ENCODE peak calls at places on chromosomes 3 and 15, in seven cellular contexts. One of them, this sample, is unnamed.

GRCh38 chr3:127151992-127152391 is 40.9 kb upstream of the PRR23E start:
- DNase-seq in activated effector memory CD4-positive, alpha-beta T cell treated with anti-CD3 and anti-CD28 coated beads, Interleukin-2, amount 50 U/mL, for 16 hours: no peak
- DNase-seq in HCEC 1CT: peak
- DNase-seq in AG04450: no peak
- DNase-seq in NCI-H345: no peak
- DNase-seq in aorta: no peak
- DNase-seq in suprapubic skin: no peak
- DNase-seq in this sample: no peak

GRCh38 chr3:127254730-127255129 is 33.1 kb downstream of the PRR20G start:
- DNase-seq in activated effector memory CD4-positive, alpha-beta T cell treated with anti-CD3 and anti-CD28 coated beads, Interleukin-2, amount 50 U/mL, for 16 hours: no peak
- DNase-seq in suprapubic skin: no peak
- DNase-seq in aorta: no peak
- DNase-seq in AG04450: no peak
- DNase-seq in NCI-H345: peak
- DNase-seq in HCEC 1CT: no peak
- DNase-seq in this sample: no peak

GRCh38 chr3:127480196-127480933 is 110.2 kb downstream of the TPRA1 start:
- DNase-seq in activated effector memory CD4-positive, alpha-beta T cell treated with anti-CD3 and anti-CD28 coated beads, Interleukin-2, amount 50 U/mL, for 16 hours: peak
- DNase-seq in suprapubic skin: peak
- DNase-seq in NCI-H345: no peak
- DNase-seq in aorta: peak
- DNase-seq in HCEC 1CT: no peak
- DNase-seq in AG04450: no peak
- DNase-seq in this sample: peak

GRCh38 chr3:52843116-52843865 is 8.5 kb upstream of the MUSTN1 start:
- DNase-seq in suprapubic skin: no peak
- DNase-seq in HCEC 1CT: no peak
- DNase-seq in NCI-H345: no peak
- DNase-seq in AG04450: no peak
- DNase-seq in aorta: peak
- DNase-seq in activated effector memory CD4-positive, alpha-beta T cell treated with anti-CD3 and anti-CD28 coated beads, Interleukin-2, amount 50 U/mL, for 16 hours: no peak
- DNase-seq in this sample: no peak

GRCh38 chr15:65796610-65797012 is 4.5 kb upstream of the DENND4A start:
- DNase-seq in NCI-H345: no peak
- DNase-seq in aorta: no peak
- DNase-seq in AG04450: no peak
- DNase-seq in HCEC 1CT: peak
- DNase-seq in activated effector memory CD4-positive, alpha-beta T cell treated with anti-CD3 and anti-CD28 coated beads, Interleukin-2, amount 50 U/mL, for 16 hours: no peak
- DNase-seq in suprapubic skin: no peak
- DNase-seq in this sample: no peak

GRCh38 chr3:71168961-71169411 is 414.5 kb downstream of the FOXP1 start:
- DNase-seq in HCEC 1CT: no peak
- DNase-seq in suprapubic skin: no peak
- DNase-seq in NCI-H345: no peak
- DNase-seq in aorta: no peak
- DNase-seq in AG04450: no peak
- DNase-seq in activated effector memory CD4-positive, alpha-beta T cell treated with anti-CD3 and anti-CD28 coated beads, Interleukin-2, amount 50 U/mL, for 16 hours: no peak
- DNase-seq in this sample: no peak

GRCh38 chr3:5037828-5038227 is 58.6 kb downstream of the BHLHE40 start:
- DNase-seq in AG04450: no peak
- DNase-seq in NCI-H345: no peak
- DNase-seq in suprapubic skin: no peak
- DNase-seq in activated effector memory CD4-positive, alpha-beta T cell treated with anti-CD3 and anti-CD28 coated beads, Interleukin-2, amount 50 U/mL, for 16 hours: no peak
- DNase-seq in HCEC 1CT: no peak
- DNase-seq in aorta: no peak
- DNase-seq in this sample: no peak

GRCh38 chr3:120093119-120093922 is 926 bp downstream of the GSK3B start:
- DNase-seq in suprapubic skin: no peak
- DNase-seq in NCI-H345: no peak
- DNase-seq in aorta: no peak
- DNase-seq in HCEC 1CT: peak
- DNase-seq in AG04450: peak
- DNase-seq in activated effector memory CD4-positive, alpha-beta T cell treated with anti-CD3 and anti-CD28 coated beads, Interleukin-2, amount 50 U/mL, for 16 hours: peak
- DNase-seq in this sample: no peak

GRCh38 chr3:143601738-143602480 is 246.4 kb downstream of the SLC9A9 start:
- DNase-seq in activated effector memory CD4-positive, alpha-beta T cell treated with anti-CD3 and anti-CD28 coated beads, Interleukin-2, amount 50 U/mL, for 16 hours: no peak
- DNase-seq in AG04450: no peak
- DNase-seq in suprapubic skin: no peak
- DNase-seq in aorta: no peak
- DNase-seq in NCI-H345: no peak
- DNase-seq in HCEC 1CT: peak
- DNase-seq in this sample: peak

GRCh38 chr3:120561251-120562045 is 34.7 kb upstream of the NDUFB4 start:
- DNase-seq in HCEC 1CT: peak
- DNase-seq in AG04450: peak
- DNase-seq in activated effector memory CD4-positive, alpha-beta T cell treated with anti-CD3 and anti-CD28 coated beads, Interleukin-2, amount 50 U/mL, for 16 hours: peak
- DNase-seq in NCI-H345: peak
- DNase-seq in suprapubic skin: peak
- DNase-seq in aorta: peak
- DNase-seq in this sample: no peak

GRCh38 chr3:195187609-195188529 is 83.1 kb downstream of the XXYLT1 start:
- DNase-seq in suprapubic skin: no peak
- DNase-seq in aorta: no peak
- DNase-seq in AG04450: no peak
- DNase-seq in activated effector memory CD4-positive, alpha-beta T cell treated with anti-CD3 and anti-CD28 coated beads, Interleukin-2, amount 50 U/mL, for 16 hours: no peak
- DNase-seq in NCI-H345: no peak
- DNase-seq in HCEC 1CT: peak
- DNase-seq in this sample: no peak

GRCh38 chr3:196220991-196221390 is 4.7 kb downstream of the SLC51A start:
- DNase-seq in aorta: no peak
- DNase-seq in AG04450: no peak
- DNase-seq in HCEC 1CT: no peak
- DNase-seq in NCI-H345: no peak
- DNase-seq in activated effector memory CD4-positive, alpha-beta T cell treated with anti-CD3 and anti-CD28 coated beads, Interleukin-2, amount 50 U/mL, for 16 hours: no peak
- DNase-seq in suprapubic skin: no peak
- DNase-seq in this sample: no peak

GRCh38 chr3:59212128-59212764 is 162.4 kb upstream of the CFAP20DC start:
- DNase-seq in AG04450: peak
- DNase-seq in NCI-H345: peak
- DNase-seq in suprapubic skin: no peak
- DNase-seq in aorta: no peak
- DNase-seq in activated effector memory CD4-positive, alpha-beta T cell treated with anti-CD3 and anti-CD28 coated beads, Interleukin-2, amount 50 U/mL, for 16 hours: no peak
- DNase-seq in HCEC 1CT: peak
- DNase-seq in this sample: no peak

GRCh38 chr3:11721114-11721440 is 77.4 kb upstream of the VGLL4 start:
- DNase-seq in suprapubic skin: no peak
- DNase-seq in HCEC 1CT: no peak
- DNase-seq in NCI-H345: no peak
- DNase-seq in AG04450: no peak
- DNase-seq in activated effector memory CD4-positive, alpha-beta T cell treated with anti-CD3 and anti-CD28 coated beads, Interleukin-2, amount 50 U/mL, for 16 hours: no peak
- DNase-seq in aorta: no peak
- DNase-seq in this sample: no peak

GRCh38 chr3:1953519-1953918 is 145.1 kb upstream of the CNTN4 start:
- DNase-seq in suprapubic skin: no peak
- DNase-seq in activated effector memory CD4-positive, alpha-beta T cell treated with anti-CD3 and anti-CD28 coated beads, Interleukin-2, amount 50 U/mL, for 16 hours: no peak
- DNase-seq in NCI-H345: no peak
- DNase-seq in aorta: no peak
- DNase-seq in AG04450: no peak
- DNase-seq in HCEC 1CT: no peak
- DNase-seq in this sample: no peak

GRCh38 chr15:33242165-33242564 is 47.7 kb upstream of the FMN1 start:
- DNase-seq in AG04450: no peak
- DNase-seq in HCEC 1CT: peak
- DNase-seq in NCI-H345: peak
- DNase-seq in aorta: no peak
- DNase-seq in suprapubic skin: no peak
- DNase-seq in activated effector memory CD4-positive, alpha-beta T cell treated with anti-CD3 and anti-CD28 coated beads, Interleukin-2, amount 50 U/mL, for 16 hours: no peak
- DNase-seq in this sample: peak

GRCh38 chr3:152399374-152399773 is 130.6 kb downstream of the MBNL1 start:
- DNase-seq in NCI-H345: no peak
- DNase-seq in suprapubic skin: no peak
- DNase-seq in aorta: no peak
- DNase-seq in AG04450: no peak
- DNase-seq in HCEC 1CT: peak
- DNase-seq in activated effector memory CD4-positive, alpha-beta T cell treated with anti-CD3 and anti-CD28 coated beads, Interleukin-2, amount 50 U/mL, for 16 hours: no peak
- DNase-seq in this sample: no peak

GRCh38 chr15:41501191-41501917 is 7.7 kb downstream of the ITPKA start:
- DNase-seq in HCEC 1CT: no peak
- DNase-seq in activated effector memory CD4-positive, alpha-beta T cell treated with anti-CD3 and anti-CD28 coated beads, Interleukin-2, amount 50 U/mL, for 16 hours: peak
- DNase-seq in AG04450: no peak
- DNase-seq in suprapubic skin: no peak
- DNase-seq in NCI-H345: no peak
- DNase-seq in aorta: no peak
- DNase-seq in this sample: no peak

GRCh38 chr15:82129769-82130168 is 84.0 kb upstream of the MEX3B start:
- DNase-seq in activated effector memory CD4-positive, alpha-beta T cell treated with anti-CD3 and anti-CD28 coated beads, Interleukin-2, amount 50 U/mL, for 16 hours: no peak
- DNase-seq in NCI-H345: no peak
- DNase-seq in AG04450: peak
- DNase-seq in HCEC 1CT: peak
- DNase-seq in suprapubic skin: no peak
- DNase-seq in aorta: no peak
- DNase-seq in this sample: no peak

This sample was measured in RWPE2.